ENCODE peak calls at places on chromosomes 4 and X, in four cellular contexts. X is adrenal gland, P is stomach, U is uterus. O is an unnamed sample.

GRCh38 chr4:99808260-99808857 is 8.3 kb upstream of the DAPP1 start:
- DNase-seq in X (peak), U (no peak), P (peak), O (peak)

GRCh38 chrX:23012162-23012561 is 12.4 kb downstream of the DDX53 start:
- DNase-seq in X (no peak), P (no peak), U (no peak), O (no peak)

GRCh38 chr4:26131711-26132110 is 189.1 kb upstream of the RBPJ start:
- DNase-seq in U (no peak), X (no peak), P (no peak), O (no peak)

GRCh38 chr4:176377705-176378302 is 58.0 kb downstream of the SPCS3 start:
- DNase-seq in U (no peak), X (no peak), P (no peak), O (no peak)

GRCh38 chrX:39002466-39002865 is 201.2 kb downstream of the MID1IP1 start:
- DNase-seq in X (no peak), U (no peak), P (no peak), O (no peak)

GRCh38 chr4:169900241-169900845 is 125.9 kb downstream of the MFAP3L start:
- DNase-seq in P (no peak), U (no peak), X (no peak), O (no peak)

GRCh38 chr4:174835536-174835935 is 6.5 kb upstream of the GLRA3 start:
- DNase-seq in P (no peak), X (no peak), U (no peak), O (no peak)

GRCh38 chr4:172992648-172993356 is 175.8 kb upstream of the GALNT7 start:
- DNase-seq in X (no peak), U (no peak), P (no peak), O (no peak)

GRCh38 chr4:80781436-80781835 is 249.1 kb upstream of the BMP3 start:
- DNase-seq in U (no peak), X (no peak), P (no peak), O (no peak)

GRCh38 chr4:19386786-19387185 is 864.9 kb upstream of the SLIT2 start:
- DNase-seq in X (no peak), P (no peak), U (no peak), O (no peak)

GRCh38 chr4:75527482-75527881 is 13.2 kb downstream of the THAP6 start:
- DNase-seq in X (no peak), P (no peak), U (no peak), O (no peak)

GRCh38 chr4:94453534-94453963 is 1.8 kb downstream of the PDLIM5 start:
- DNase-seq in X (no peak), U (no peak), P (no peak), O (no peak)

GRCh38 chr4:148051403-148051802 is 319.5 kb downstream of the ARHGAP10 start:
- DNase-seq in U (no peak), X (no peak), P (no peak), O (no peak)

GRCh38 chrX:10017866-10018265 is 50.7 kb downstream of the CLDN34 start:
- DNase-seq in U (no peak), X (no peak), P (no peak), O (no peak)

GRCh38 chr4:138909605-138910004 is 106.0 kb upstream of the NOCT start:
- DNase-seq in U (no peak), P (no peak), X (no peak), O (no peak)

GRCh38 chrX:145821291-145821897 is 3.8 kb downstream of the SLITRK2 start:
- DNase-seq in U (no peak), P (no peak), X (no peak), O (no peak)

GRCh38 chr4:136183513-136183912 is 1348.8 kb downstream of the PCDH18 start:
- DNase-seq in U (no peak), P (no peak), X (no peak), O (no peak)

GRCh38 chrX:101677028-101677427 is 17.4 kb upstream of the ARMCX2 start:
- DNase-seq in U (no peak), X (no peak), P (no peak), O (no peak)

GRCh38 chr4:1091561-1091995 is 21.8 kb downstream of the RNF212 start:
- DNase-seq in X (no peak), P (no peak), U (no peak), O (no peak)

GRCh38 chr4:72376901-72377300 is 192.1 kb downstream of the ADAMTS3 start:
- DNase-seq in X (no peak), U (no peak), P (no peak), O (no peak)

GRCh38 chr4:169940460-169940859 is 85.7 kb downstream of the MFAP3L start:
- DNase-seq in P (no peak), X (no peak), U (no peak), O (no peak)

GRCh38 chrX:129983575-129984131 is 1.2 kb downstream of the BCORL1 start:
- DNase-seq in U (peak), X (no peak), P (no peak), O (peak)

GRCh38 chr4:105741548-105741947 is 33.0 kb downstream of the GSTCD start:
- DNase-seq in P (no peak), X (no peak), U (no peak), O (no peak)

GRCh38 chr4:120801171-120801758 is 121.3 kb downstream of the PRDM5 start:
- DNase-seq in P (no peak), X (peak), U (no peak), O (no peak)

GRCh38 chr4:140363558-140363957 is 9.9 kb upstream of the SCOC start:
- DNase-seq in U (no peak), X (no peak), P (no peak), O (no peak)

GRCh38 chrX:1593286-1594271 is 2.2 kb downstream of the AKAP17A start:
- DNase-seq in X (peak), P (peak), U (no peak), O (no peak)

GRCh38 chrX:66017659-66018170 is 22.2 kb downstream of the VSIG4 start:
- DNase-seq in P (no peak), U (no peak), X (no peak), O (no peak)

GRCh38 chrX:38275615-38276014 is 51.7 kb downstream of the RPGR start:
- DNase-seq in U (no peak), P (no peak), X (no peak), O (no peak)

GRCh38 chr4:109046549-109047171 is 255.8 kb downstream of the COL25A1 start:
- DNase-seq in X (peak), U (no peak), P (no peak), O (no peak)

GRCh38 chrX:43646800-43647199 is 9.3 kb upstream of the MAOA start:
- DNase-seq in U (no peak), X (no peak), P (no peak), O (no peak)

GRCh38 chr4:183098080-183098722 is 856 bp upstream of the WWC2 start:
- DNase-seq in U (peak), X (peak), P (peak), O (peak)
- TF ChIP-seq POLR2A in U (no peak), X (no peak), P (no peak), O (no peak)

DNA sequence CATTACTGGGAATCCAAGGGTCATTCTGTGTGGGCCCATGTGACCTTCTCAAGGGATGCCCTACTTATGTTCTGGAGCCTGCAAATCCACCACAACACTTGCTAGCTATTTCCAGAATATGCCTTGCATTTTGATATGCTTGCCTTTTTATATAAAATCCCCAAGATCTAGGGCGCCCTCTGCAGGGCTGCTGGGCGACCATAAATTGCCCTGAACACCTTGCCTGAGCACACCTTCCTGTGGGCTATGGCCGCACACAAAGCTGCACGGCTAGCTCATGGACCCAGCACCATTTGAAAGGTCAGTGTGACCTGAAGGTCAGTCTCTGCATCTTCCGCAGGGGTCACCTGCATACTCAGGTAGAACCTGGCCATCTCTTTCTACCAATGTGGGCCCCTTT is 311.7 kb downstream of the NLGN4X start:
- DNase-seq in X (no peak), U (no peak), P (no peak), O (no peak)
- TF ChIP-seq CTCF in X (no peak), U (no peak), P (no peak), O (no peak)

DNA sequence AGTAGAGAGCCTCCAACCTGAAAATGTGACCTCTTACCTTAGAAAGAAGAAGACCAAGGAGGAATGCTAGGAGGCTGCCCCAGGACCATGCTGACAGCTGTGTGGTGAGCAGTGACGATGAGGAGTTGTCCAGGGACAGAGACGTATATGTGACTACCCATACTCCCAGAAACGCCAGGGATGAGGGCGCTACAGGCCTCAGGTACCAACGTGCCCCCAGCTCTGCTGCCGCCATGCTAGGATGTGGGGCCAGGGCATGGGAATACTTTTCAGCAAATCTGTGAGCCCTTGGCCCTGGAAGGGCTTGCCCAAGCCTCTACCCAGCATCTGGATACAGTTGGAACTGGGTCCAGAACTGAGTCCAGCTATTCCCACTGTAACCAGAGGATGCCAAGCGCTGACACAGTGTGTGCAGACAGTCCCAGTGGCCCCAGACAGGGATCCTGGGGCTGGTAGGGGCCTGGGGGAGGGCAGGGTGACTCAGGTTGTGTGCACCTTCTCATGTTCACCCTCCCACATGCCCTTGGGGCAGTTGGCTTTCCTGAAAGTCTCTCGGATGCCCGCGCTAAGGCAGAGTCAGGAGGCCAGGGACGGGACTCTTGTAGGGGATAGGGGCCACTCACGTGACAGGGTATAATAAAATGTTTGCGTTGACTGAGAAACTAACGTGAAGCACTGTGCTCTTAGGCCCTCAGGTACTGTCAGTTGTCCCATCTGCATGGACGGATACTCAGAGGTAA is 23.9 kb upstream of the FAM193A start:
- DNase-seq in X (no peak), P (no peak), U (no peak), O (no peak)
- TF ChIP-seq POLR2A in X (no peak), P (no peak), U (no peak), O (no peak)

DNA sequence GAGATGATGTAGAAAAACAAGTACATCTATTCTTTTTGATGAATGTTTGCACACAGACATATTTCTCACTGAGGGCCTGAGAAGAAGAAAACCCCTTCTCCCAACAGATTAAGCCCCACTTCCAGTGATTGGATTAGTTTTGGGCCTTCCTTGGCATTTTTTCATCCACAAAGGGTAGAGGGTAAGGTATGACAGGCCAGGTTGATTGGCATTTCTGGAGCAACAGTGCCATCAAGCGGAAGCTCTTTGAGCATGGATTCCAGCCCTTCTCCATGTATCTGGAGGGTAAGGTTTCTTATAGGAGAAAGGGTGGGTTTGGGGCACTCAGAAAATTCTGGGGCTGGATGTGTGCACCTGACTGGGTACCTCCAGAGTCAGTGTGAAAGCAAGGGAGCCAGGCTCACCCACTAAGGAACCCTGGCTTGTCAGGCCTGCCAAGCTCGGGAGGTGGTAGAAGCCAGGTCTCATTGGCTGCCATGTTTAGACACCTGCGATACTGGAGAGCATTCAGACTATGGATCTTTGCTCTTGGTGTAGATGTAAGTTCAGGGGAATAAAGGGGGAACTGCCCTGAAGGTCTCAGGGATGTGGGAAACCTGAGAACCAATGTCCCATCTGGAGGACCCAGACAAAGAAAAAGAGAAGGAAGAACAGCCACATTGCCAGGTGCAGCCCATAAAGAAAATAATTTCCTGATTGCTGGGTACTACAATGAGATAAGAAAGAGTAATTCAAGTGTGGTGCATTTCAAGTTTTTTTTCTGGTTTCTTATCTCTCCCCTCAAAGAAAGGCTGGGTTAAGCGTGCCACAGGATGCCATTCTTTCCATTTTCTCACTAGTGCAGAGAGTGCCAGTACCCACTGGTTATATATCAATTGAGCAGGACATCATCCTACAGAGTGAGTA is 222.3 kb upstream of the AGTR2 start:
- DNase-seq in P (no peak), U (no peak), X (no peak), O (peak)
- TF ChIP-seq CTCF in P (peak), U (no peak), X (no peak), O (no peak)

GRCh38 chrX:30793075-30793766 is 95.8 kb downstream of the TAB3 start:
- DNase-seq in X (no peak), U (no peak), P (peak), O (no peak)

GRCh38 chrX:30795981-30796958 is 92.8 kb downstream of the TAB3 start:
- DNase-seq in U (no peak), P (peak), X (no peak), O (no peak)

GRCh38 chrX:30791296-30792278 is 97.5 kb downstream of the TAB3 start:
- DNase-seq in P (peak), X (no peak), U (no peak), O (no peak)

GRCh38 chrX:30794497-30794896 is 94.6 kb downstream of the TAB3 start:
- DNase-seq in U (no peak), P (no peak), X (no peak), O (no peak)

GRCh38 chrX:30793767-30794103 is 95.3 kb downstream of the TAB3 start:
- DNase-seq in P (no peak), X (no peak), U (no peak), O (no peak)
- TF ChIP-seq POLR2A in P (no peak), X (no peak), U (no peak), O (no peak)

GRCh38 chr4:88591787-88592599 is at the start of gene HERC3:
- DNase-seq in X (peak), U (peak), P (peak), O (peak)
- TF ChIP-seq CTCF in X (no peak), U (peak), P (peak), O (peak)

O was measured in transverse colon.